ENCODE peak calls at places on chromosomes 16 and 17, in eight cellular contexts. I is hepatocyte, R is nephron progenitor cell, P is esophagus squamous epithelium, W is heart right ventricle, S is lower leg skin, U is astrocyte of the spinal cord, V is HCT116. Q is an unnamed sample.

GRCh38 chr17:9228408-9229159 is 207.3 kb downstream of the NTN1 start:
- DNase-seq in I (peak; percentile 51), R (no peak), P (no peak), W (no peak), S (peak; percentile 51), U (peak; percentile 60), V (no peak), Q (no peak)

GRCh38 chr16:2910441-2910840 is 1.3 kb upstream of the FLYWCH1 start:
- DNase-seq in I (no peak), R (no peak), P (no peak), W (no peak), S (no peak), U (no peak), V (no peak), Q (no peak)

GRCh38 chr17:731943-732787 is at the start of gene TLCD3A:
- DNase-seq in I (peak; percentile 88), R (peak; percentile 82), P (no peak), W (peak; percentile 63), S (no peak), U (peak; percentile 50), V (no peak), Q (peak; percentile 91)

GRCh38 chr16:57194512-57194911 is 8.4 kb downstream of the RSPRY1 start:
- DNase-seq in I (peak; percentile 61), R (no peak), P (no peak), W (no peak), S (no peak), U (peak; percentile 95), V (peak; percentile 54), Q (no peak)

GRCh38 chr17:45171338-45172231 is 9.9 kb downstream of the HEXIM2 start:
- DNase-seq in I (peak; percentile 85), R (peak; percentile 52), P (no peak), W (peak; percentile 20), S (peak; percentile 56), U (no peak), V (no peak), Q (no peak)

GRCh38 chr17:49334744-49335512 is 27.1 kb downstream of the ZNF652 start:
- DNase-seq in I (no peak), R (no peak), P (no peak), W (no peak), S (no peak), U (no peak), V (no peak), Q (no peak)

GRCh38 chr16:27729516-27730304 is 179.8 kb downstream of the KATNIP start:
- DNase-seq in I (no peak), R (no peak), P (no peak), W (peak; percentile 13), S (peak; percentile 44), U (peak; percentile 24), V (no peak), Q (no peak)

GRCh38 chr17:16915752-16916556 is 56.0 kb downstream of the TNFRSF13B start:
- DNase-seq in I (peak; percentile 64), R (peak; percentile 65), P (no peak), W (no peak), S (no peak), U (no peak), V (peak; percentile 70), Q (peak; percentile 82)

DNA sequence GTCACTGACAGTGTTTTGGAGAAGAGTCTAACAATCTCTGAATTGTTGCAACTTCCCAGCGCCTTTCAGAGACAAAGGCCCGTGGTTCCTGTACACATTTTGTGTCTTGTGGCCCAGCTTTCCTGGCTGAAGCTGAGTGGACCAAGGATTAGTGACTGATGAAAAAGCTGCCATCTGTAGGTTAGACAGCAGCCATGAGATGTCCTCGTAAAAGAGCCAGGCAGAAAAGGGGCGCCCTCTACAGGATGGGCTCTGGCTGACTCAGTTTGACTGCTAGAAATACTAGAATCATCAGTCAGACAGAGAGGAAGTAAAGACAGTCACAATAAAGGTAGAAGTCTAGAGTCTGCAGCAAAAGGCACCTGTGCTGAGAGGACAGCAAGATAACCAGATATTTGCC is 26.5 kb upstream of the NF1 start:
- DNase-seq in I (peak; percentile 23), R (no peak), P (no peak), W (peak; percentile 14), S (no peak), U (no peak), V (peak; percentile 40), Q (peak; percentile 55)
- TF ChIP-seq CTCF in I (peak; percentile 36), R (no peak), P (peak; percentile 10), W (peak; percentile 50), S (no peak), U (peak; percentile 39), V (peak; percentile 80), Q (peak; percentile 62)

DNA sequence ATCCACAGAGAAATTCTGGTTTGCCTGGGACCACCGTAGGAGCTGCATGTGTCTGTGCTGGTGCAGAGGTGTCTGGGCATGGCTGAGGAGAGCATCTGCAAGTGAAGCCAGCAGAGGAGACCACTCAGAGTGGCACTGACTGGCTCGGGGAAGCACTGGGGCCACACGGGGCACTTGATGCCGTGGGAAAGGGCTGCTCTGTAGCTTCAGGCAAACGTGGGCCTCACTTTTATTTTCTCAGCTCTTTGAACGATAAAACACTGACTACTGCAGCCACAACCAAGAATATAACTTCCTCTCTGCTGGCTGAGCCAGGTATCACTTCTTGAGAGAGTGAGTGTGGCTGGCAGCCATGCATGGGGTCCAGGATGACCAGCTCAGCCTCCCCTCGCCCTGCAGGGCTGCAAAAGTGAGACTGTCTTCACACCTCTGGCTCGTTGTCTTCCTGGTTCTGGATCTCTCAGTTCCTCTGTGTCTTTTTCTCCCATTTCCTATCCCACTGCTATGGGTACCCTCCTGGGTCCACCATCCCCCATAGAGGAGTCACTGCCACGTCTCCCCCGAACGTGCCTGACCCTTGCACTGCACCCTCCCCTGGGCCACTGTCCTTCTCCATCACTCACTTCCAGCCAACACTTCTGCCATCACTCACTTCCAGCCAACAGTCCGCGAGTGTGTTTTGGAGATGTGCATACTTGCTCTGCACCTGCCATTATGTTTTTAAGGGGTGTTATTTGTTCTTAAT is 201.4 kb upstream of the CHMP6 start:
- DNase-seq in I (no peak), R (no peak), P (no peak), W (no peak), S (no peak), U (no peak), V (no peak), Q (peak; percentile 79)
- TF ChIP-seq CTCF in I (no peak), R (no peak), P (no peak), W (no peak), S (no peak), U (no peak), V (no peak), Q (no peak)

DNA sequence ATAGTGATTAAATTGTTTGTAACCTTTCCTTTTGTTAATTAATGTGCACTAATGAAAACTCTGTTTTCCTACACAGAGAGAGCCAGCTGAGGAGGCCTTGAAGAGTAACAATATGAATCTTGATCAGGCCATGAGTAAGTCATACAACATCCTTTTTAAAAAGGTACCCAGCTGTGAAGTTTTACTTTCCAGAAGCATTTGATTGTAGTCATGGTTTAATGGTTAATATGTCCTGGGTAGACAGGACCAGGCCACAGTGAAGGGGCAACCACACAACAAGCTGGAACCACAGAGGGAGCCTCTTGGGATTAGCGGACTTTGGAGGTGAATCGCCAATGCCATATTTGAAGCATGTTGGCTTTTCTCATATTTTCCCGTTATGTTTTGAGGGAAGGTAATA is 55.6 kb downstream of the TMC6 start:
- DNase-seq in I (no peak), R (no peak), P (no peak), W (no peak), S (no peak), U (no peak), V (no peak), Q (no peak)
- TF ChIP-seq CTCF in I (no peak), R (no peak), P (no peak), W (no peak), S (no peak), U (no peak), V (no peak), Q (no peak)

GRCh38 chr16:35339337-35339736 is 1879.9 kb downstream of the TP53TG3F start:
- DNase-seq in I (no peak), R (no peak), P (no peak), W (no peak), S (no peak), U (no peak), V (no peak), Q (no peak)
- TF ChIP-seq CTCF in I (no peak), R (no peak), P (no peak), W (no peak), S (no peak), U (no peak), V (no peak), Q (no peak)

GRCh38 chr16:29315916-29316517 is 90.5 kb downstream of the NPIPB11 start:
- DNase-seq in I (no peak), R (no peak), P (no peak), W (no peak), S (no peak), U (no peak), V (no peak), Q (no peak)
- TF ChIP-seq CTCF in I (peak; percentile 33), R (no peak), P (no peak), W (peak; percentile 43), S (no peak), U (peak; percentile 18), V (peak; percentile 88), Q (no peak)

GRCh38 chr16:66898207-66898606 is 17.9 kb downstream of the PDP2 start:
- DNase-seq in I (no peak), R (no peak), P (no peak), W (no peak), S (no peak), U (peak; percentile 22), V (no peak), Q (no peak)

GRCh38 chr16:66900721-66901441 is 17.8 kb downstream of the CDH16 start:
- DNase-seq in I (peak; percentile 49), R (no peak), P (no peak), W (peak; percentile 33), S (no peak), U (no peak), V (no peak), Q (no peak)

GRCh38 chr16:66899945-66900688 is 18.6 kb downstream of the CDH16 start:
- DNase-seq in I (peak; percentile 92), R (peak; percentile 34), P (no peak), W (peak; percentile 83), S (peak; percentile 56), U (peak; percentile 59), V (no peak), Q (no peak)

GRCh38 chr16:66899310-66899944 is 19.1 kb downstream of the PDP2 start:
- DNase-seq in I (no peak), R (no peak), P (no peak), W (no peak), S (no peak), U (no peak), V (no peak), Q (no peak)

DNA sequence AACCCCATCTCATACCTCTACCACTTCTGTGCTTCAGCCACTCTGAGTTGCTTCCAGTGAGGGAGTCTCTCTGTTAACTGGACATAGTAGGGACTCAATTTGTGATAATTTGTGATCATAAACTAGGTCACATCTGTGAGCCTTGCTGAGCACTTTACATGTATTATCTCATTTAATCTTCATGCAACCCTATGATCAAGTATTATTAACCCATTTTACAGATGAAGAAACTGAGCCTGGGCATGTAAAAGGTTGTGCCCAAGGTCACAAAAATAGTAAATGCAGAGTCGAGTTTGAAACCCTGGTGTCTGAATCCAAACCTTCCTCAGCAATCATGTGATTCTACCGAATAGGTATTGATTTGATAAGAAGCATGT is 18.6 kb downstream of the PDP2 start:
- DNase-seq in I (no peak), R (no peak), P (no peak), W (no peak), S (no peak), U (no peak), V (no peak), Q (no peak)
- TF ChIP-seq CTCF in I (no peak), R (no peak), P (no peak), W (no peak), S (no peak), U (no peak), V (no peak), Q (no peak)

Q was measured in GM13977.